ENCODE peak calls at places on chromosomes 16 and 17, in five cellular contexts. One of them, this sample, is unnamed.
A peak's percentile ranks its signal among the peaks of the same experiment; 100 is the strongest.

GRCh38 chr16:79182618-79183017 is 417.9 kb downstream of the MAF start:
- DNase-seq in adrenal gland: no peak
- DNase-seq in naive thymus-derived CD4-positive, alpha-beta T cell: no peak
- DNase-seq in fibroblast of lung: peak; percentile 62
- DNase-seq in heart left ventricle: no peak
- DNase-seq in this sample: peak; percentile 9

GRCh38 chr16:19185510-19185851 is 17.4 kb downstream of the SYT17 start:
- DNase-seq in adrenal gland: no peak
- DNase-seq in naive thymus-derived CD4-positive, alpha-beta T cell: no peak
- DNase-seq in fibroblast of lung: no peak
- DNase-seq in heart left ventricle: no peak
- DNase-seq in this sample: no peak

GRCh38 chr16:23081675-23082119 is 67.6 kb downstream of the USP31 start:
- DNase-seq in adrenal gland: no peak
- DNase-seq in naive thymus-derived CD4-positive, alpha-beta T cell: no peak
- DNase-seq in fibroblast of lung: no peak
- DNase-seq in heart left ventricle: no peak
- DNase-seq in this sample: peak; percentile 49

GRCh38 chr16:72264776-72265175 is 92.8 kb upstream of the PMFBP1 start:
- DNase-seq in adrenal gland: no peak
- DNase-seq in naive thymus-derived CD4-positive, alpha-beta T cell: no peak
- DNase-seq in fibroblast of lung: no peak
- DNase-seq in heart left ventricle: no peak
- DNase-seq in this sample: no peak

GRCh38 chr16:70777973-70778406 is 23.0 kb downstream of the VAC14 start:
- DNase-seq in adrenal gland: no peak
- DNase-seq in naive thymus-derived CD4-positive, alpha-beta T cell: no peak
- DNase-seq in fibroblast of lung: peak; percentile 62
- DNase-seq in heart left ventricle: no peak
- DNase-seq in this sample: no peak

GRCh38 chr17:40035162-40035559 is 19.0 kb downstream of the MED24 start:
- DNase-seq in adrenal gland: no peak
- DNase-seq in naive thymus-derived CD4-positive, alpha-beta T cell: no peak
- DNase-seq in fibroblast of lung: peak; percentile 59
- DNase-seq in heart left ventricle: no peak
- DNase-seq in this sample: no peak

GRCh38 chr16:77359065-77359502 is 75.8 kb downstream of the ADAMTS18 start:
- DNase-seq in adrenal gland: no peak
- DNase-seq in naive thymus-derived CD4-positive, alpha-beta T cell: no peak
- DNase-seq in fibroblast of lung: peak; percentile 26
- DNase-seq in heart left ventricle: no peak
- DNase-seq in this sample: no peak

GRCh38 chr16:19294156-19294649 is 8.7 kb downstream of the CLEC19A start:
- DNase-seq in adrenal gland: peak; percentile 57
- DNase-seq in naive thymus-derived CD4-positive, alpha-beta T cell: no peak
- DNase-seq in fibroblast of lung: peak; percentile 9
- DNase-seq in heart left ventricle: peak; percentile 56
- DNase-seq in this sample: no peak

GRCh38 chr17:58184308-58184985 is 8.1 kb upstream of the EPX start:
- DNase-seq in adrenal gland: no peak
- DNase-seq in naive thymus-derived CD4-positive, alpha-beta T cell: no peak
- DNase-seq in fibroblast of lung: peak; percentile 21
- DNase-seq in heart left ventricle: no peak
- DNase-seq in this sample: no peak

GRCh38 chr16:27215660-27216059 is 12.3 kb downstream of the KDM8 start:
- DNase-seq in adrenal gland: no peak
- DNase-seq in naive thymus-derived CD4-positive, alpha-beta T cell: no peak
- DNase-seq in fibroblast of lung: no peak
- DNase-seq in heart left ventricle: no peak
- DNase-seq in this sample: no peak

GRCh38 chr17:73187203-73187769 is 5.6 kb upstream of the COG1 start:
- DNase-seq in adrenal gland: no peak
- DNase-seq in naive thymus-derived CD4-positive, alpha-beta T cell: no peak
- DNase-seq in fibroblast of lung: no peak
- DNase-seq in heart left ventricle: no peak
- DNase-seq in this sample: no peak

GRCh38 chr17:8822401-8823035 is 23.4 kb upstream of the MFSD6L start:
- DNase-seq in adrenal gland: no peak
- DNase-seq in naive thymus-derived CD4-positive, alpha-beta T cell: no peak
- DNase-seq in fibroblast of lung: no peak
- DNase-seq in heart left ventricle: no peak
- DNase-seq in this sample: no peak

GRCh38 chr16:11500720-11501346 is 85.9 kb downstream of the LITAF start:
- DNase-seq in adrenal gland: no peak
- DNase-seq in naive thymus-derived CD4-positive, alpha-beta T cell: no peak
- DNase-seq in fibroblast of lung: no peak
- DNase-seq in heart left ventricle: no peak
- DNase-seq in this sample: no peak

GRCh38 chr17:72618018-72618509 is 474.4 kb downstream of the SLC39A11 start:
- DNase-seq in adrenal gland: no peak
- DNase-seq in naive thymus-derived CD4-positive, alpha-beta T cell: peak; percentile 35
- DNase-seq in fibroblast of lung: no peak
- DNase-seq in heart left ventricle: no peak
- DNase-seq in this sample: no peak

DNA sequence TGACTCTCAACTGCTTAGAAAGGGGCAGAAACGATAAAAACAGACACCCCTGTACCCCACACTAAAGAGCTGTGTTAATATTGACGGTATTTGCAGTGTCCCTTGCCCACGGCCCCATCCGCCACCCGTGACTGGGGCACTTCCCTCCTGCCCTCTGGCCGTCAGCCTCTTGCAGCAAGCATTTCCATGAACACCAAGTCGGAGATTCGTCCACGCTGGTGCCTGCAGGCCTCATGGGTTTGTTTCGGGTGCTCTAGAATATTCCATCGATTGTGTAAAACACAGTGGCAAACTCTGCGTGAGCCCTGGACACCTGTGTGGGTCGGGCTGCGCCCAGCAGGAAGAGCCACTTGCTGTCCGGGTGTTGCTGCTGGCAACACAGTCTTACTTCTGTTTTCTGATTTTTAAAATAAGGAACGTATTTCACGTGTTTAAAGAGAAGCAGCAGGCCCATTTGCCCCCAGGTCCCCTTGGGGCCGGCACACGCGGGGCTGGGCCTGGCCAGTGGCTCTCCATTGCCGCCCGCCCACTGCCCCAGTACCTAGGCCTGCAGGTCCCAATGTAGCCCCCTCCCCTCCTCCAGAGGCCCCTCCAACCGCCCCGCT is 10.1 kb downstream of the CYBC1 start:
- DNase-seq in adrenal gland: no peak
- DNase-seq in naive thymus-derived CD4-positive, alpha-beta T cell: no peak
- DNase-seq in fibroblast of lung: no peak
- DNase-seq in heart left ventricle: no peak
- DNase-seq in this sample: no peak
- H3K36me3 ChIP-seq in adrenal gland: no peaks in the 10 kb centered on the region
- H3K36me3 ChIP-seq in naive thymus-derived CD4-positive, alpha-beta T cell: peaks cover 8% of the 10 kb centered on the region
- H3K36me3 ChIP-seq in fibroblast of lung: peaks cover 21% of the 10 kb centered on the region
- H3K36me3 ChIP-seq in heart left ventricle: peaks cover 17% of the 10 kb centered on the region
- H3K36me3 ChIP-seq in this sample: peaks cover 22% of the 10 kb centered on the region

DNA sequence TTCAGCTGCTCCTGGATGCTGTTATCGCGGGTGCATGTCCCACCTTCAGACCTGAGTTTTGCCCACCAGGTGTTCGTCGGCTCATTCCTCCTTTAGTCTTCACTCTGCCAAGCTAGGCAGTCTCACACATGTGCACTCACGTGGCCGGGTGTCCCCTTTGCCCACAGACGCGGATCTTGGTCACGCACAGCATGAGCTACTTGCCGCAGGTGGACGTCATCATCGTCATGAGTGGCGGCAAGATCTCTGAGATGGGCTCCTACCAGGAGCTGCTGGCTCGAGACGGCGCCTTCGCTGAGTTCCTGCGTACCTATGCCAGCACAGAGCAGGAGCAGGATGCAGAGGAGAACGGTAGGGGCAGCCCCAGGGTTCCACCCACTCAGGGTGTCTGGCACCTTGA is 133.1 kb downstream of the ABCC6 start:
- DNase-seq in adrenal gland: no peak
- DNase-seq in naive thymus-derived CD4-positive, alpha-beta T cell: no peak
- DNase-seq in fibroblast of lung: no peak
- DNase-seq in heart left ventricle: no peak
- DNase-seq in this sample: no peak
- H3K36me3 ChIP-seq in adrenal gland: no peaks in the 10 kb centered on the region
- H3K36me3 ChIP-seq in naive thymus-derived CD4-positive, alpha-beta T cell: peaks cover 21% of the 10 kb centered on the region
- H3K36me3 ChIP-seq in fibroblast of lung: peaks cover 31% of the 10 kb centered on the region
- H3K36me3 ChIP-seq in heart left ventricle: peaks cover 58% of the 10 kb centered on the region
- H3K36me3 ChIP-seq in this sample: peaks cover 30% of the 10 kb centered on the region

GRCh38 chr17:82722341-82723013 is 6.0 kb downstream of the FN3KRP start:
- DNase-seq in adrenal gland: no peak
- DNase-seq in naive thymus-derived CD4-positive, alpha-beta T cell: no peak
- DNase-seq in fibroblast of lung: no peak
- DNase-seq in heart left ventricle: no peak
- DNase-seq in this sample: no peak
- H3K36me3 ChIP-seq in adrenal gland: no peaks in the 10 kb centered on the region
- H3K36me3 ChIP-seq in naive thymus-derived CD4-positive, alpha-beta T cell: peaks cover 16% of the 10 kb centered on the region
- H3K36me3 ChIP-seq in fibroblast of lung: peaks cover 6% of the 10 kb centered on the region
- H3K36me3 ChIP-seq in heart left ventricle: peaks cover 64% of the 10 kb centered on the region
- H3K36me3 ChIP-seq in this sample: peaks cover 10% of the 10 kb centered on the region

DNA sequence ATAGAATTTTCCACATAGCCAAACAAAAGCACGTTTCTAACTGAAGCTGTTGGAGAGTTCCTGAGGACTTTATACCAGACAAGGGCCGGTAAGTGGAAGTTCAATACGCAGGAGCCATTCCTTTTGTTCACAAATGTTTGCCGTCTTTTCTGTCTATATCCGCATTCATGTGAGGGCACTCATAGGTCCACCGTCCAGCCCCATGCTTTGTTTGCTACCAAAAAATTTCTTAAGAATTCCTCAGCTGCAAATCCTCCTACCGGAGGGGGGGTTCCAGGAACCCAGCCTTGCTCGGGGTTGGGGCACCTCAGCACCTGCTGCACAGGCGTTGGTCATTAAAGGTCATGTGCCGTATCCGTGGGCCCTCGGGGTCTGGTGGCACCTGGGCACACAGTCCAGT is 276.8 kb downstream of the SEC14L1 start:
- DNase-seq in adrenal gland: no peak
- DNase-seq in naive thymus-derived CD4-positive, alpha-beta T cell: no peak
- DNase-seq in fibroblast of lung: no peak
- DNase-seq in heart left ventricle: no peak
- DNase-seq in this sample: no peak
- H3K36me3 ChIP-seq in adrenal gland: no peaks in the 10 kb centered on the region
- H3K36me3 ChIP-seq in naive thymus-derived CD4-positive, alpha-beta T cell: no peaks in the 10 kb centered on the region
- H3K36me3 ChIP-seq in fibroblast of lung: peaks cover 10% of the 10 kb centered on the region
- H3K36me3 ChIP-seq in heart left ventricle: no peaks in the 10 kb centered on the region
- H3K36me3 ChIP-seq in this sample: peaks cover 12% of the 10 kb centered on the region

DNA sequence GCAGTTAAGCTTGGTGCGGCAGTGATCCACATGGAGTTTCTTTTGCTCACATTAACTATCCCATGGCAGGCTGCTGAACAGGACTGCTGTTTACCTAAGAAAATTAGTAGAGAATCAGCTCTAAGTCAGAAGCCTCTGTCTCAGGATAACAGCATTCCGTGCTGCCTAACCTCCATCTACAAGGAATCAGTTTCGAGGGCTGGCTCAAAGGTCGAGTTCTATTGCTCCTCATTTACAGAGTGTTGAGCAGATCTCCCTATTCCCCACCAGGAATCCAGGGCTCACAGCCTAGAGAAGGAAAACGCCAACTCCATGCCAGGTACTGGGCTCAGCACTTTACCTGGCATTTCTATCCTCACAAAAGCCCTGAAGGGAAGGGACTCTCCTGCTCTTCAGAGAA is 9.9 kb downstream of the GINS2 start:
- DNase-seq in adrenal gland: no peak
- DNase-seq in naive thymus-derived CD4-positive, alpha-beta T cell: no peak
- DNase-seq in fibroblast of lung: no peak
- DNase-seq in heart left ventricle: no peak
- DNase-seq in this sample: no peak
- H3K36me3 ChIP-seq in adrenal gland: no peaks in the 10 kb centered on the region
- H3K36me3 ChIP-seq in naive thymus-derived CD4-positive, alpha-beta T cell: no peaks in the 10 kb centered on the region
- H3K36me3 ChIP-seq in fibroblast of lung: peaks cover 6% of the 10 kb centered on the region
- H3K36me3 ChIP-seq in heart left ventricle: peaks cover 12% of the 10 kb centered on the region
- H3K36me3 ChIP-seq in this sample: peaks cover 8% of the 10 kb centered on the region

DNA sequence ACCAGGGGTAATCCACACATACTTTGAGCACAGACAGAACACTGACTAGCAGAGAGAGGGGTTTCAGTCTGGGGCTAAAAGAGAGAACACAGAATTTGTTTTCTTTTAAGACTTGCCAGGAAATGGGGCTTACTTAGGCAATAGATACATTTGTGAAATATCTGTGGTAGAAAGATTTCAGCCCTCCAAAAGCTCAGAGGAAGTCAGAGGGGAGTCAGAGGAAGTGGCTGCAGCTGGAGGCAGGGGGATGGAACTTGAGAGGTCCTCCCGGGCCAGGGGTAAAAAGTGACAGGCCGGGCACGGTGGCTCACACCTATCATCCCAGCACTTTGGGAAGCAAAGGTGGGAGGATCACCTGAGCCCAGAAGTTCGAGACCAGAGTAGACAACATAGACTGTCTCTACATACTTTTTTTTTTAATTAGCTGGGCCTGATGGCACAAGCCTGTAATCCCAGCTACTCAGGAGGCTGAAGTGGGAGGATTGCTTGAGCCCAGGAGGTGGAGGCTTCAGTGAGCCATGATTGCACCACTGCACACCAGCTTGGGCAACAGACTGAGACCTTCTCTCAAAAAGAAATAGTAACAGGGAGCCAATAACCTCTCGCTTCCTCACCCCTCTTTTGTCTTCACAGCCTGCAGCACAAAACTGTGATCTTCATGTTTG is 49.9 kb downstream of the NLRC5 start:
- DNase-seq in adrenal gland: no peak
- DNase-seq in naive thymus-derived CD4-positive, alpha-beta T cell: peak; percentile 47
- DNase-seq in fibroblast of lung: peak; percentile 77
- DNase-seq in heart left ventricle: no peak
- DNase-seq in this sample: peak; percentile 33
- H3K36me3 ChIP-seq in adrenal gland: no peaks in the 10 kb centered on the region
- H3K36me3 ChIP-seq in naive thymus-derived CD4-positive, alpha-beta T cell: peaks cover 23% of the 10 kb centered on the region
- H3K36me3 ChIP-seq in fibroblast of lung: peaks cover 27% of the 10 kb centered on the region
- H3K36me3 ChIP-seq in heart left ventricle: peaks cover 19% of the 10 kb centered on the region
- H3K36me3 ChIP-seq in this sample: peaks cover 15% of the 10 kb centered on the region

DNA sequence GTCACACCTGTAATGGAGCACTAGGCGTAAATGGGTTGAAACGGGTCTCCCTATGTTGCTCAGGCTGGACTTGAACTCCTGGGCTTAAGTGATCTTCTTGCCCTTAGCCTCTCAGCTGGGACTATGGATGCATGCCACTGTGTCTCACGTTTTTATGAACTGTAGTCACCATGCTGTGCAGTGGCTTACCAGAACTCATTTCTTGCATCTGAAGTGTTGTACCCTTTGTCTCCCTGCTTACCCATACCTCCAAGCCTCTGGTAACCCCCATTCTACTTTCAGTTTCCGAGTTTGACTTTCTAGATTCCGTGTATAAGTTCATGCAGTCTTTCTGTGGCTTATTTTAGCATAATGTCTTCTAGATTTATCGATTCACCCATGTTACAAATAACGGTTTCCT is 7.7 kb downstream of the PYCARD start:
- DNase-seq in adrenal gland: no peak
- DNase-seq in naive thymus-derived CD4-positive, alpha-beta T cell: no peak
- DNase-seq in fibroblast of lung: no peak
- DNase-seq in heart left ventricle: no peak
- DNase-seq in this sample: no peak
- H3K36me3 ChIP-seq in adrenal gland: no peaks in the 10 kb centered on the region
- H3K36me3 ChIP-seq in naive thymus-derived CD4-positive, alpha-beta T cell: peaks cover 23% of the 10 kb centered on the region
- H3K36me3 ChIP-seq in fibroblast of lung: peaks cover 27% of the 10 kb centered on the region
- H3K36me3 ChIP-seq in heart left ventricle: peaks cover 84% of the 10 kb centered on the region
- H3K36me3 ChIP-seq in this sample: peaks cover 37% of the 10 kb centered on the region

This sample was measured in BJ.